ENCODE peak calls at places on chromosomes 13 and 19, in six cellular contexts. I is astrocyte of the hippocampus; F is activated naive CD4-positive, alpha-beta T cell; A is left ventricle myocardium inferior; R is omental fat pad; V is astrocyte. M is an unnamed sample.
A peak's percentile ranks its signal among the peaks of the same experiment; 100 is the strongest.

GRCh38 chr13:36764957-36765356 is 54.1 kb upstream of the RFXAP start:
- DNase-seq in R (no peak), F (no peak), A (no peak), V (no peak), I (peak; percentile 18), M (no peak)

GRCh38 chr13:72850959-72851677 is 69.2 kb downstream of the PIBF1 start:
- DNase-seq in V (no peak), I (no peak), A (no peak), F (no peak), R (no peak), M (no peak)

GRCh38 chr19:58277748-58278147 is 1.0 kb upstream of the ZNF8 start:
- DNase-seq in A (no peak), I (peak; percentile 13), R (no peak), V (no peak), F (no peak), M (no peak)

GRCh38 chr13:107585466-107585865 is 629.9 kb downstream of the LIG4 start:
- DNase-seq in I (no peak), F (no peak), R (no peak), A (no peak), V (no peak), M (no peak)

GRCh38 chr19:43781630-43782310 is 997 bp upstream of the KCNN4 start:
- DNase-seq in R (no peak), F (no peak), V (no peak), A (no peak), I (no peak), M (no peak)

GRCh38 chr13:45082964-45083363 is 37.3 kb upstream of the GTF2F2 start:
- DNase-seq in F (no peak), A (no peak), R (no peak), V (peak; percentile 70), I (peak; percentile 38), M (no peak)

GRCh38 chr13:60645552-60646138 is 248.6 kb downstream of the TDRD3 start:
- DNase-seq in I (peak; percentile 15), F (no peak), A (no peak), V (no peak), R (no peak), M (no peak)

GRCh38 chr13:111595791-111596190 is 275.3 kb downstream of the TEX29 start:
- DNase-seq in R (no peak), I (no peak), A (no peak), V (no peak), F (no peak), M (no peak)

GRCh38 chr13:40590112-40590862 is 76.2 kb downstream of the FOXO1 start:
- DNase-seq in F (no peak), R (no peak), V (no peak), A (no peak), I (no peak), M (no peak)

GRCh38 chr13:32731576-32731975 is 145.3 kb downstream of the PDS5B start:
- DNase-seq in I (peak; percentile 32), V (peak; percentile 33), F (no peak), A (no peak), R (no peak), M (no peak)

GRCh38 chr19:29663861-29664752 is 1.2 kb upstream of the PLEKHF1 start:
- DNase-seq in V (peak; percentile 46), F (no peak), R (no peak), A (no peak), I (peak; percentile 72), M (no peak)

GRCh38 chr13:103694471-103694870 is 628.3 kb upstream of the SLC10A2 start:
- DNase-seq in V (no peak), R (no peak), A (no peak), F (no peak), I (no peak), M (no peak)

GRCh38 chr13:40179421-40179820 is 487.0 kb downstream of the FOXO1 start:
- DNase-seq in I (no peak), A (no peak), V (no peak), R (no peak), F (no peak), M (no peak)

GRCh38 chr13:50616101-50616500 is 227.4 kb downstream of the DLEU7 start:
- DNase-seq in R (no peak), A (no peak), F (no peak), V (peak; percentile 52), I (no peak), M (no peak)

GRCh38 chr19:1007399-1007745 is 7.2 kb downstream of the GRIN3B start:
- DNase-seq in R (no peak), F (no peak), I (no peak), V (no peak), A (no peak), M (no peak)

GRCh38 chr13:100128373-100128772 is 39.5 kb downstream of the PCCA start:
- DNase-seq in R (no peak), V (peak; percentile 93), F (no peak), I (peak; percentile 70), A (no peak), M (no peak)

GRCh38 chr19:36605101-36605838 is at the start of gene ZNF382:
- DNase-seq in F (peak; percentile 77), R (peak; percentile 51), I (peak; percentile 92), V (peak; percentile 46), A (peak; percentile 83), M (peak; percentile 58)

GRCh38 chr13:41548031-41548430 is 90.7 kb downstream of the RGCC start:
- DNase-seq in A (no peak), F (no peak), I (no peak), R (no peak), V (no peak), M (no peak)

GRCh38 chr13:40798380-40798779 is 9.0 kb downstream of the SLC25A15 start:
- DNase-seq in I (no peak), A (no peak), F (no peak), R (no peak), V (no peak), M (no peak)

GRCh38 chr19:14070268-14071050 is 2.1 kb upstream of the MISP3 start:
- DNase-seq in I (no peak), V (no peak), R (no peak), F (no peak), A (peak; percentile 36), M (peak; percentile 61)

GRCh38 chr19:55698256-55698655 is 23.2 kb downstream of the EPN1 start:
- DNase-seq in R (no peak), I (no peak), F (no peak), A (no peak), V (no peak), M (no peak)

GRCh38 chr13:74825170-74825948 is 656.6 kb downstream of the TBC1D4 start:
- DNase-seq in V (peak; percentile 56), A (no peak), F (no peak), R (no peak), I (peak; percentile 7), M (no peak)

GRCh38 chr13:97506511-97506910 is 72.5 kb downstream of the RAP2A start:
- DNase-seq in F (no peak), R (no peak), I (no peak), A (no peak), V (no peak), M (no peak)

GRCh38 chr19:38483016-38483630 is 49.6 kb downstream of the RYR1 start:
- DNase-seq in V (no peak), A (no peak), I (no peak), F (no peak), R (no peak), M (no peak)

M was measured in right atrium auricular region.